ENCODE peak calls at places on chromosomes 7 and 10, in nine cellular contexts. E is effector memory CD8-positive, alpha-beta T cell; X is heart left ventricle; N is SHP77; Q is foreskin melanocyte; V is central memory CD4-positive, alpha-beta T cell; B is CD8-positive, alpha-beta T cell; Z is heart right ventricle; K is amygdala. W is an unnamed sample.

GRCh38 chr7:400901-401485 is 111.0 kb downstream of the FOXL3 start:
- DNase-seq in N (no peak), E (no peak), X (no peak), B (peak; percentile 2), V (no peak), Z (no peak), K (no peak), Q (no peak), W (no peak)

GRCh38 chr10:75717126-75717916 is 285.9 kb downstream of the LRMDA start:
- DNase-seq in B (no peak), Z (no peak), X (no peak), Q (no peak), E (no peak), V (no peak), K (no peak), N (no peak), W (no peak)

GRCh38 chr10:13382759-13383753 is 35.0 kb upstream of the SEPHS1 start:
- DNase-seq in B (no peak), V (no peak), Z (no peak), X (no peak), Q (no peak), K (no peak), E (no peak), N (no peak), W (no peak)

GRCh38 chr7:50641442-50642405 is 76.5 kb upstream of the DDC start:
- DNase-seq in N (peak; percentile 84), B (no peak), K (peak; percentile 59), Z (peak; percentile 53), X (peak; percentile 72), V (no peak), E (no peak), Q (no peak), W (no peak)

GRCh38 chr7:108001759-108002725 is 919 bp downstream of the LAMB1 start:
- DNase-seq in E (no peak), Q (no peak), K (no peak), B (no peak), V (no peak), X (peak; percentile 48), Z (no peak), N (no peak), W (no peak)

GRCh38 chr10:84900141-84900540 is 571.8 kb downstream of the CCSER2 start:
- DNase-seq in E (no peak), X (no peak), Z (no peak), V (no peak), Q (no peak), B (no peak), K (no peak), N (no peak), W (no peak)

GRCh38 chr7:135190703-135191102 is 20.2 kb upstream of the CYREN start:
- DNase-seq in V (no peak), Z (no peak), N (no peak), B (no peak), Q (no peak), X (no peak), E (no peak), K (no peak), W (no peak)

GRCh38 chr10:118850418-118851061 is 95.8 kb upstream of the CACUL1 start:
- DNase-seq in Z (peak; percentile 43), B (peak; percentile 56), Q (peak; percentile 49), V (peak; percentile 16), E (peak; percentile 44), K (no peak), X (peak; percentile 57), N (peak; percentile 66), W (peak; percentile 55)

GRCh38 chr7:30911561-30911969 is at the start of gene AQP1:
- DNase-seq in Z (peak; percentile 92), N (no peak), V (no peak), Q (no peak), B (no peak), K (no peak), X (peak; percentile 94), E (no peak), W (no peak)

GRCh38 chr7:47392241-47392759 is 189.6 kb downstream of the TNS3 start:
- DNase-seq in B (no peak), N (no peak), Z (peak; percentile 53), V (no peak), Q (no peak), X (peak; percentile 82), E (no peak), K (peak; percentile 16), W (no peak)

GRCh38 chr10:67612577-67613537 is 83.1 kb downstream of the CTNNA3 start:
- DNase-seq in Q (peak; percentile 73), V (peak; percentile 82), N (no peak), B (peak; percentile 37), X (no peak), Z (no peak), E (peak; percentile 45), K (no peak), W (no peak)

GRCh38 chr7:134991469-134992339 is 5.4 kb downstream of the AGBL3 start:
- DNase-seq in B (no peak), N (no peak), X (no peak), Z (no peak), Q (no peak), K (no peak), V (no peak), E (no peak), W (no peak)

GRCh38 chr7:39811161-39811614 is 138.9 kb upstream of the CDK13 start:
- DNase-seq in K (no peak), X (no peak), V (no peak), E (no peak), B (no peak), Z (peak; percentile 9), N (peak; percentile 59), Q (peak; percentile 45), W (no peak)

GRCh38 chr7:96199421-96199820 is 122.5 kb downstream of the SLC25A13 start:
- DNase-seq in E (no peak), B (no peak), N (no peak), K (no peak), V (no peak), Z (no peak), X (no peak), Q (no peak), W (no peak)

GRCh38 chr10:1939016-1939415 is 201.7 kb upstream of the ADARB2 start:
- DNase-seq in K (no peak), E (no peak), Q (no peak), N (no peak), X (no peak), Z (no peak), V (peak; percentile 53), B (peak; percentile 22), W (no peak)

GRCh38 chr7:29811597-29811996 is 5.3 kb downstream of the WIPF3 start:
- DNase-seq in B (no peak), K (no peak), E (no peak), V (no peak), N (no peak), Q (no peak), X (no peak), Z (no peak), W (no peak)

GRCh38 chr10:125538947-125539649 is 143.9 kb downstream of the TEX36 start:
- DNase-seq in B (no peak), X (peak; percentile 64), Q (no peak), Z (peak; percentile 49), N (peak; percentile 61), E (no peak), V (no peak), K (no peak), W (peak; percentile 85)

GRCh38 chr7:157278791-157279678 is 57.8 kb upstream of the DNAJB6 start:
- DNase-seq in Q (peak; percentile 32), X (peak; percentile 89), V (no peak), N (no peak), Z (peak; percentile 71), K (no peak), E (no peak), B (no peak), W (no peak)

GRCh38 chr7:68438016-68438415 is 1160.3 kb upstream of the AUTS2 start:
- DNase-seq in B (no peak), X (no peak), V (no peak), N (no peak), Z (no peak), E (no peak), K (no peak), Q (no peak), W (no peak)

GRCh38 chr7:2046581-2047271 is 186.0 kb downstream of the MAD1L1 start:
- DNase-seq in V (no peak), E (no peak), K (no peak), X (peak; percentile 16), N (no peak), B (no peak), Z (no peak), Q (no peak), W (no peak)

GRCh38 chr10:12165036-12165435 is 30.7 kb downstream of the NUDT5 start:
- DNase-seq in K (no peak), V (no peak), N (no peak), X (no peak), Z (no peak), B (no peak), E (no peak), Q (peak; percentile 83), W (no peak)

GRCh38 chr10:2477154-2477553 is 590.2 kb upstream of the PFKP start:
- DNase-seq in V (no peak), E (no peak), K (no peak), Z (no peak), X (no peak), N (no peak), B (no peak), Q (no peak), W (peak; percentile 77)

GRCh38 chr7:52689912-52690311 is 345.5 kb upstream of the POM121L12 start:
- DNase-seq in Z (no peak), X (no peak), B (no peak), V (no peak), E (no peak), Q (no peak), K (no peak), N (no peak), W (no peak)

GRCh38 chr7:18357691-18358090 is 137.9 kb upstream of the HDAC9 start:
- DNase-seq in Z (no peak), K (no peak), E (no peak), B (no peak), Q (peak; percentile 24), N (no peak), X (no peak), V (no peak), W (no peak)